ENCODE peak calls at places on chromosomes 11 and 22, in seven cellular contexts. M, V, F, U, D, X and Q are unnamed samples.

GRCh38 chr11:59767212-59767611 is 12.0 kb downstream of the STX3 start:
- DNase-seq in V (no peak), D (no peak), X (peak; percentile 56), F (no peak), M (no peak), U (no peak), Q (no peak)

GRCh38 chr11:45528435-45528834 is 137.0 kb downstream of the CHST1 start:
- DNase-seq in V (no peak), M (no peak), F (no peak), X (no peak), D (no peak), U (no peak), Q (no peak)

GRCh38 chr11:76524919-76525318 is 80.1 kb downstream of the EMSY start:
- DNase-seq in D (no peak), M (no peak), U (peak; percentile 26), F (no peak), X (peak; percentile 12), V (peak; percentile 89), Q (peak; percentile 98)

GRCh38 chr11:70854891-70855556 is 397.4 kb downstream of the SHANK2 start:
- DNase-seq in V (no peak), M (no peak), U (no peak), F (no peak), X (no peak), D (no peak), Q (no peak)

GRCh38 chr11:18669211-18669593 is 29.4 kb upstream of the TMEM86A start:
- DNase-seq in F (no peak), X (no peak), V (peak; percentile 22), D (no peak), U (peak; percentile 46), M (no peak), Q (peak; percentile 71)

GRCh38 chr22:29380032-29380781 is 8.2 kb downstream of the AP1B1 start:
- DNase-seq in M (no peak), F (no peak), D (no peak), X (no peak), U (no peak), V (peak; percentile 58), Q (peak; percentile 88)

GRCh38 chr11:28383471-28383870 is 275.3 kb downstream of the METTL15 start:
- DNase-seq in D (no peak), U (no peak), X (no peak), F (no peak), M (no peak), V (peak; percentile 25), Q (no peak)

GRCh38 chr11:130653838-130654601 is 205.6 kb downstream of the ADAMTS15 start:
- DNase-seq in F (peak; percentile 14), M (no peak), X (no peak), D (no peak), U (no peak), V (peak; percentile 72), Q (peak; percentile 45)

GRCh38 chr11:47943721-47944554 is 36.4 kb upstream of the PTPRJ start:
- DNase-seq in V (no peak), U (no peak), F (peak; percentile 86), M (no peak), D (peak; percentile 85), X (no peak), Q (no peak)

GRCh38 chr11:61996933-61997332 is 29.5 kb upstream of the FTH1 start:
- DNase-seq in U (no peak), D (peak; percentile 85), X (no peak), V (no peak), F (peak; percentile 46), M (no peak), Q (no peak)

GRCh38 chr11:45993438-45994064 is 71.1 kb downstream of the LARGE2 start:
- DNase-seq in D (no peak), X (peak; percentile 16), F (peak; percentile 18), U (no peak), M (no peak), V (peak; percentile 53), Q (no peak)

GRCh38 chr11:118897721-118898310 is 14.1 kb downstream of the CXCR5 start:
- DNase-seq in D (no peak), U (no peak), V (no peak), M (no peak), F (peak; percentile 68), X (no peak), Q (no peak)
- TF ChIP-seq EZH2phosphoT487 in D (no peak), U (no peak), V (no peak), M (no peak), F (no peak), X (no peak), Q (no peak)

GRCh38 chr22:37559521-37559900 is 769 bp upstream of the CDC42EP1 start:
- DNase-seq in U (no peak), V (no peak), D (no peak), X (no peak), F (no peak), M (no peak), Q (no peak)

GRCh38 chr22:37561209-37562048 is 1.1 kb downstream of the CDC42EP1 start:
- DNase-seq in V (peak; percentile 94), U (peak; percentile 73), M (peak; percentile 46), F (peak; percentile 96), D (peak; percentile 87), X (peak; percentile 95), Q (peak; percentile 84)

GRCh38 chr22:37559901-37560681 is at the start of gene CDC42EP1:
- DNase-seq in X (peak; percentile 89), D (peak; percentile 74), V (peak; percentile 82), M (no peak), F (peak; percentile 72), U (no peak), Q (peak; percentile 54)

GRCh38 chr22:37562049-37562784 is 1.9 kb downstream of the CDC42EP1 start:
- DNase-seq in F (no peak), X (no peak), M (no peak), V (no peak), D (no peak), U (no peak), Q (no peak)

GRCh38 chr22:37560682-37561208 is 465 bp downstream of the CDC42EP1 start:
- DNase-seq in X (peak; percentile 73), U (no peak), M (no peak), V (peak; percentile 67), F (peak; percentile 41), D (peak; percentile 59), Q (peak; percentile 27)
- TF ChIP-seq EZH2 in X (no peak), U (no peak), M (no peak), V (no peak), F (peak; percentile 27), D (no peak), Q (no peak)

DNA sequence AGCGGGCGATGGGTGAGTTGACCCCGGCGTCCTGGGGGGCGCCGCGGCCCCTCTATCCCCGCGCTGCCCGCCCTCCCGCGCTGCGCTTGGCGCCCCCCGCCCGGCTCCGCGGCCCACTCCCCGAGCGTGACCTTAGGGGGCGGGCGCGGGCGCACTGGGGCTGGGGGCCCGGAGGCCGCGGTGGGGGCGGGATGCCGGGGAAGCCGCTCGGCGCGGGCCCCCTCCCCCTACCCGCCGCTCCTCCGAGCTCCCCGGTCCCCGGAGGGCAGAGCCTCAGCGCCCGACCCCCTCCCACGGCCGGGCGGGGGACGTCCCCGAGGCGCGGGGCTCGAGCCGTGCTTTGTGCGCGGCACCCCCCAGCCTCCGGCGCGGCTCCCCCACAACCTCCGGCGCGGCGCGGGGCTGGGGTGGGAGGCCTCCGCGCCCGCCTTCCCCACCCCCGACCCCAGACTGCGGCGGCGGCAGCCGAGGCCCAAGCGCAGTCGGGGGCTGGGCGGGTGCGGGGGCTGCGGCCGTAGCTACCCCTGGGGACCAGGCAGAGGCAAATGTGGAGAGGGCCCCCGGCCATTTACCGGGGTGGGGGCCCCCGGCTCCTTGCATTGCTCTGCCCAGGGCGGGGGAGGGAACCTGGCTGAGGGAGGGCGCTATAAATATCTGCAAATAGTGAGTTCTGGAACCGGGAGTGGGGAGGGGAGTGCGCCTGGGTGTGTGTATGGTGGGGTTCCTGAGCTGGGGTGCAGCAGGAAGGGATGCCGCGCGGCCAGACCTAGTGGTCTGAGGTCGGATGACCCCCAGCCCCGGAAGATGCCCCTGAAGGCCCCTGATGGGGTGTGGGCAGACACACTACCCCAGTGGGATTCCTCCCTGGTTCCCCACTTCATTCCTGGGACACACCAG is 982 bp downstream of the MGAT3 start:
- DNase-seq in F (no peak), V (no peak), U (no peak), D (peak; percentile 60), M (no peak), X (no peak), Q (no peak)
- H3K4me3 ChIP-seq in F (peak overlapping the region; percentile 82), V (no peak overlapping the region), U (no peak overlapping the region), D (peak overlapping the region; percentile 85), M (no peak overlapping the region), X (peak overlapping the region; percentile 82), Q (no peak overlapping the region)

DNA sequence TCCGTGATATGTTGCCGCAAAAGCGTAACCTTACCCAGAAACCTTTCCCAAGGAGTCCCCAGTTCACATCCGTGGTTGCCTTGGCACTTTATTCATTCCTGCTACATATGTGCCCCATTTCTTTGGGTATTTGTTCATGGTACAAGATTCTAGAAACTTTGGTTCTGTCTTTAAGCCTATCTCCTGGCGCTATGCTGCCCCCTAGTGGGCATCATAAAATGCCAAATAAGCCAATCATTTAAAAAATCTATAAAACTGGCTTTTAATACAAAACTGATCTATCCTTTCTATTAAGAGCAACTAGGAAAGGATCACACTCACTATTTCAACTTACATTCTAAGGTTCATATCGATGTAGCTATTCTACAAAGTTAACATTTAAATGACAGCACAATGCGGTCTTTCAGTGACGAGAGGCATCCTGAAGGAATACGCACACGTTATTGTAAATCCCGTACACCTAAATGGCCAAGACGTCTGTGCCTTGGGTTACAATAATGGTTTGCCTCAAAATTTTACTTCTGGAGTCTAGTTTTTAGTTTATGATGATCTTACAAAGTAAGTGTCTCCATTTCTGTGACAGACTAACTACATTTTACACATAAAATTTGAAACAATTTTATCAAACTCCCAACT is 16.2 kb downstream of the PIWIL3 start:
- DNase-seq in U (peak; percentile 39), V (peak; percentile 66), M (peak; percentile 54), F (peak; percentile 83), X (peak; percentile 82), D (peak; percentile 78), Q (peak; percentile 68)
- TF ChIP-seq EZH2phosphoT487 in U (no peak), V (no peak), M (no peak), F (no peak), X (no peak), D (no peak), Q (no peak)

GRCh38 chr22:49076300-49077035 is 751.2 kb downstream of the BRD1 start:
- DNase-seq in V (no peak), M (no peak), X (no peak), D (peak; percentile 51), F (no peak), U (no peak), Q (no peak)

GRCh38 chr22:49075150-49075549 is 752.5 kb downstream of the BRD1 start:
- DNase-seq in X (no peak), M (no peak), D (no peak), U (no peak), F (no peak), V (no peak), Q (no peak)

GRCh38 chr22:49072996-49073645 is 754.6 kb downstream of the BRD1 start:
- DNase-seq in V (no peak), M (no peak), U (no peak), X (no peak), F (no peak), D (no peak), Q (no peak)

GRCh38 chr22:49077036-49077393 is 750.7 kb downstream of the BRD1 start:
- DNase-seq in D (no peak), M (no peak), X (no peak), F (no peak), U (no peak), V (no peak), Q (no peak)

GRCh38 chr22:49073873-49074417 is 753.7 kb downstream of the BRD1 start:
- DNase-seq in U (no peak), X (no peak), M (no peak), D (no peak), V (no peak), F (no peak), Q (no peak)
- TF ChIP-seq EZH2 in U (no peak), X (no peak), M (no peak), D (no peak), V (no peak), F (no peak), Q (no peak)